ENCODE peak calls at places on chromosomes 7 and 10, in seven cellular contexts. One of them, this sample, is unnamed.

GRCh38 chr10:117472872-117473271 is 69.7 kb upstream of the EMX2 start:
- DNase-seq in ovary: no peak
- DNase-seq in A549: no peak
- DNase-seq in stomach: no peak
- DNase-seq in sigmoid colon: no peak
- DNase-seq in upper lobe of left lung: no peak
- DNase-seq in transverse colon: no peak
- DNase-seq in this sample: no peak

GRCh38 chr7:149355390-149356048 is 93.5 kb downstream of the ZNF783 start:
- DNase-seq in ovary: no peak
- DNase-seq in A549: peak; percentile 73
- DNase-seq in stomach: no peak
- DNase-seq in sigmoid colon: no peak
- DNase-seq in upper lobe of left lung: no peak
- DNase-seq in transverse colon: no peak
- DNase-seq in this sample: no peak

GRCh38 chr7:112206238-112207105 is at the start of the genes DOCK4 and ZNF277:
- DNase-seq in ovary: peak; percentile 99
- DNase-seq in A549: peak; percentile 99
- DNase-seq in stomach: peak; percentile 99
- DNase-seq in sigmoid colon: peak; percentile 99
- DNase-seq in upper lobe of left lung: peak; percentile 98
- DNase-seq in transverse colon: peak; percentile 99
- DNase-seq in this sample: peak; percentile 99

GRCh38 chr10:1465421-1465902 is 271.9 kb downstream of the ADARB2 start:
- DNase-seq in ovary: no peak
- DNase-seq in A549: no peak
- DNase-seq in stomach: no peak
- DNase-seq in sigmoid colon: no peak
- DNase-seq in upper lobe of left lung: no peak
- DNase-seq in transverse colon: no peak
- DNase-seq in this sample: no peak

GRCh38 chr7:116159711-116160110 is 50.6 kb upstream of the TES start:
- DNase-seq in ovary: no peak
- DNase-seq in A549: no peak
- DNase-seq in stomach: no peak
- DNase-seq in sigmoid colon: no peak
- DNase-seq in upper lobe of left lung: no peak
- DNase-seq in transverse colon: no peak
- DNase-seq in this sample: no peak

GRCh38 chr10:62761115-62761514 is 43.4 kb upstream of the ADO start:
- DNase-seq in ovary: no peak
- DNase-seq in A549: no peak
- DNase-seq in stomach: no peak
- DNase-seq in sigmoid colon: no peak
- DNase-seq in upper lobe of left lung: no peak
- DNase-seq in transverse colon: no peak
- DNase-seq in this sample: no peak

GRCh38 chr10:3066317-3066931 is 924 bp upstream of the PFKP start:
- DNase-seq in ovary: peak; percentile 55
- DNase-seq in A549: no peak
- DNase-seq in stomach: no peak
- DNase-seq in sigmoid colon: no peak
- DNase-seq in upper lobe of left lung: peak; percentile 84
- DNase-seq in transverse colon: no peak
- DNase-seq in this sample: no peak

GRCh38 chr7:1567893-1568292 is 1.9 kb downstream of the PSMG3 start:
- DNase-seq in ovary: no peak
- DNase-seq in A549: no peak
- DNase-seq in stomach: peak; percentile 63
- DNase-seq in sigmoid colon: no peak
- DNase-seq in upper lobe of left lung: no peak
- DNase-seq in transverse colon: no peak
- DNase-seq in this sample: no peak

DNA sequence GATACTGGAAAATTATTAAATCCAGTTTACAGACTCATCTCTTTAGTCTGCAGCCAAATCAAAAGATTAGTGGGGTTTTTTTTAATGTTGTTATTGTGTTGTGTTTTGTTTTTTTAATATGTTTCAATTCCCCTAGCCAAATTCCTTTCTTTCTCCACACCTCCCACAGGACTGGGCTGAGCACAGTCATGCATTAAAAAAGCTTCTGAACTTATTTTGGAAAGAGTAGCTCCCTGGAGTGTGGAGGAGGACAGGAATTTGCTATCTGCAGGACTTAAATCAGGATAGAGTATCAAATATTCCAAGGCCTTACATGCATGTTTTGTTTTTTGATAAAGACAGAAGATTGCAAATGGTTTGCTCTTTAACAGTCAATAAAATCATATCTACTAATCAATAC is 90.7 kb downstream of the GNAI1 start:
- DNase-seq in ovary: no peak
- DNase-seq in A549: no peak
- DNase-seq in stomach: no peak
- DNase-seq in sigmoid colon: no peak
- DNase-seq in upper lobe of left lung: no peak
- DNase-seq in transverse colon: no peak
- DNase-seq in this sample: no peak
- TF ChIP-seq EP300 in ovary: no peak
- TF ChIP-seq EP300 in A549: no peak
- TF ChIP-seq EP300 in stomach: no peak
- TF ChIP-seq EP300 in sigmoid colon: no peak
- TF ChIP-seq EP300 in upper lobe of left lung: no peak
- TF ChIP-seq EP300 in transverse colon: no peak
- TF ChIP-seq EP300 in this sample: no peak

GRCh38 chr10:77293785-77294184 is 343.8 kb downstream of the KCNMA1 start:
- DNase-seq in ovary: no peak
- DNase-seq in A549: no peak
- DNase-seq in stomach: no peak
- DNase-seq in sigmoid colon: no peak
- DNase-seq in upper lobe of left lung: no peak
- DNase-seq in transverse colon: no peak
- DNase-seq in this sample: no peak

GRCh38 chr10:77289790-77290189 is 347.8 kb downstream of the KCNMA1 start:
- DNase-seq in ovary: no peak
- DNase-seq in A549: no peak
- DNase-seq in stomach: no peak
- DNase-seq in sigmoid colon: no peak
- DNase-seq in upper lobe of left lung: no peak
- DNase-seq in transverse colon: no peak
- DNase-seq in this sample: no peak

GRCh38 chr10:77289027-77289501 is 348.5 kb downstream of the KCNMA1 start:
- DNase-seq in ovary: no peak
- DNase-seq in A549: no peak
- DNase-seq in stomach: no peak
- DNase-seq in sigmoid colon: peak; percentile 47
- DNase-seq in upper lobe of left lung: no peak
- DNase-seq in transverse colon: no peak
- DNase-seq in this sample: no peak

GRCh38 chr10:77290528-77291155 is 347.0 kb downstream of the KCNMA1 start:
- DNase-seq in ovary: no peak
- DNase-seq in A549: peak; percentile 81
- DNase-seq in stomach: no peak
- DNase-seq in sigmoid colon: peak; percentile 17
- DNase-seq in upper lobe of left lung: no peak
- DNase-seq in transverse colon: no peak
- DNase-seq in this sample: no peak

GRCh38 chr10:77291596-77292505 is 345.8 kb downstream of the KCNMA1 start:
- DNase-seq in ovary: no peak
- DNase-seq in A549: peak; percentile 25
- DNase-seq in stomach: no peak
- DNase-seq in sigmoid colon: peak; percentile 2
- DNase-seq in upper lobe of left lung: peak; percentile 9
- DNase-seq in transverse colon: no peak
- DNase-seq in this sample: no peak
- H3K27ac ChIP-seq in ovary: no peak overlapping the region
- H3K27ac ChIP-seq in A549: peak overlapping the region; percentile 78
- H3K27ac ChIP-seq in stomach: no peak overlapping the region
- H3K27ac ChIP-seq in sigmoid colon: no peak overlapping the region
- H3K27ac ChIP-seq in upper lobe of left lung: no peak overlapping the region
- H3K27ac ChIP-seq in transverse colon: peak overlapping the region; percentile 44
- H3K27ac ChIP-seq in this sample: no peak overlapping the region

DNA sequence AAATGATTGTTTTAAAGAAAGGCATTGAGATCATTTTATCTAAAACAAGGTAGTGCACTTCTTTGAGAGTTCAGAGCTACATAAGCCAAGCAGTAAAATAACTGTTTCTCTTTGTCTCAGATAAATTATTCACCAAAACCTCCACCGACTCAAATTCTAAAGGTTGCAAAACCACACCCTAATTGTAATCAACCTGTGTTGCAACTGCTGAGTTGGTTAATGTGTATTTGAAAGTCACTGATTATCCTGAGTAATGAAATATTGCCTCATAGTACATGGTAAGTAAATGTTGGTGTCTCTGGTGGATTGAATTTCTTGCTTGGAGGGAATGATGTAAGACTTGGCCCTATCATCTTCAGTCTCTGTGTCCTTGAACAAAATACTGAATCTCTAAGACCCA is 35.9 kb upstream of the CYP2C9 start:
- DNase-seq in ovary: no peak
- DNase-seq in A549: peak; percentile 89
- DNase-seq in stomach: no peak
- DNase-seq in sigmoid colon: no peak
- DNase-seq in upper lobe of left lung: no peak
- DNase-seq in transverse colon: no peak
- DNase-seq in this sample: no peak
- TF ChIP-seq EP300 in ovary: no peak
- TF ChIP-seq EP300 in A549: peak; percentile 93
- TF ChIP-seq EP300 in stomach: no peak
- TF ChIP-seq EP300 in sigmoid colon: no peak
- TF ChIP-seq EP300 in upper lobe of left lung: no peak
- TF ChIP-seq EP300 in transverse colon: no peak
- TF ChIP-seq EP300 in this sample: no peak

GRCh38 chr10:114077815-114078219 is 34.2 kb downstream of the ADRB1 start:
- DNase-seq in ovary: no peak
- DNase-seq in A549: peak; percentile 9
- DNase-seq in stomach: no peak
- DNase-seq in sigmoid colon: no peak
- DNase-seq in upper lobe of left lung: no peak
- DNase-seq in transverse colon: no peak
- DNase-seq in this sample: no peak

GRCh38 chr10:114073787-114074186 is 30.1 kb downstream of the ADRB1 start:
- DNase-seq in ovary: no peak
- DNase-seq in A549: no peak
- DNase-seq in stomach: no peak
- DNase-seq in sigmoid colon: no peak
- DNase-seq in upper lobe of left lung: peak; percentile 42
- DNase-seq in transverse colon: no peak
- DNase-seq in this sample: no peak

GRCh38 chr10:114071188-114071587 is 27.5 kb downstream of the ADRB1 start:
- DNase-seq in ovary: no peak
- DNase-seq in A549: no peak
- DNase-seq in stomach: no peak
- DNase-seq in sigmoid colon: no peak
- DNase-seq in upper lobe of left lung: no peak
- DNase-seq in transverse colon: no peak
- DNase-seq in this sample: no peak

GRCh38 chr10:114077347-114077746 is 33.7 kb downstream of the ADRB1 start:
- DNase-seq in ovary: no peak
- DNase-seq in A549: no peak
- DNase-seq in stomach: no peak
- DNase-seq in sigmoid colon: no peak
- DNase-seq in upper lobe of left lung: no peak
- DNase-seq in transverse colon: no peak
- DNase-seq in this sample: no peak

DNA sequence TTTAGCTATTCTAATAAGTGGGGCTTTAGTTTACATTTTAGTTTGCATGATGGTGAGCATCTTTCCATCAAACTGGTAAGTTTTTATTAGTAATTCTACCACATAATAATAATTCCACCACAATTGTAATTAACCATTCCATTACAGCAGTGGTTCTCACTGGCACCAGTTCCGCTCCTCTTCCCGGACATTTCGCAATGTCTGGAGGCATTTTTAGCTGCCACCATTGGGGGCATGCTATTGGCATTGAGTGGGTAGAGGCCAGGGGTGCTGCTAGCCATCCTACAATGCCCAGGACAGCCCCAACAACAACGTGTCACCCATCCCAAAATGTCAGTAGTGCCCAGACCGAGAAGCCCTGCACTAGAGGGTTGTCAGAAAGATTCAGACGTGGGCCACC is 31.4 kb downstream of the ADRB1 start:
- DNase-seq in ovary: no peak
- DNase-seq in A549: no peak
- DNase-seq in stomach: no peak
- DNase-seq in sigmoid colon: no peak
- DNase-seq in upper lobe of left lung: no peak
- DNase-seq in transverse colon: no peak
- DNase-seq in this sample: no peak
- H3K27ac ChIP-seq in ovary: no peak overlapping the region
- H3K27ac ChIP-seq in A549: no peak overlapping the region
- H3K27ac ChIP-seq in stomach: no peak overlapping the region
- H3K27ac ChIP-seq in sigmoid colon: no peak overlapping the region
- H3K27ac ChIP-seq in upper lobe of left lung: no peak overlapping the region
- H3K27ac ChIP-seq in transverse colon: no peak overlapping the region
- H3K27ac ChIP-seq in this sample: no peak overlapping the region

DNA sequence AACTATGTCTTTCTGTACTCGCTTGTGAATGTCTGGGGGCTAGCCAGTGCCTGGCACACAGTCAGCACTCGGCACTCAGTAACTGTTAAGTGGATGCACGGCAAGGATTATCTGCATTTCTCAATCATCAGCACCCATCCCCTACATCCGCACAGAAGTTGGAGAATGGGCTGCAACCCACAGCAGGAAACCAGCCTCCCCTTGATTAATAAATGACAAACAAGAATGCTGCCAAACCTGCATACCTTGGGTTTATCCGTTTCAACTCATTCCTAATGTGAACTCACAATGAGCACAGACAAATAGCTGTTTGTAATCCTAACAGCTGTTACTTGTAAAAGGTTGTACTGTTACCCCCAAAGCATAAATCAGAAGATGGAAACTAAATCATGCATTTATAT is 28.9 kb downstream of the PPP1R3C start:
- DNase-seq in ovary: no peak
- DNase-seq in A549: peak; percentile 54
- DNase-seq in stomach: no peak
- DNase-seq in sigmoid colon: no peak
- DNase-seq in upper lobe of left lung: no peak
- DNase-seq in transverse colon: no peak
- DNase-seq in this sample: no peak
- TF ChIP-seq EP300 in ovary: no peak
- TF ChIP-seq EP300 in A549: no peak
- TF ChIP-seq EP300 in stomach: no peak
- TF ChIP-seq EP300 in sigmoid colon: no peak
- TF ChIP-seq EP300 in upper lobe of left lung: no peak
- TF ChIP-seq EP300 in transverse colon: no peak
- TF ChIP-seq EP300 in this sample: no peak

DNA sequence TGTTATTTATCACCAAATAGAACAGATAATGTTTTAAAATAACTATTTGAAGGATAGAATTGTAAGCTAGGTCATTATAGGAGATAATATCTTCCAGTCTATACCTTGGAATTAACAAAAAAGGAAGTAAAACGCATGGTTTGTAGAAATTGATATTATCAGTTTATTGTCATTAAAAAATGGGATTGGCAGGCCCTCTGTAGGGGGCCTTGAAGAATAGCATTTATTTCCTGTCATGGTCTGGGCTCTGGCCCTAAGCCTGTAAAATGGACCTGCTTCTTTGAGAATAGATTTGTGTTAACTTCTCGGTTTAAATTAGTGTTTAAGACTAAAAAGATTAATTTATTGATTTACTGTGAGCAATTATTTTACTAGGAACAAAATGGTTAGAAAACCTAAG is 197.6 kb upstream of the FOXP2 start:
- DNase-seq in ovary: no peak
- DNase-seq in A549: no peak
- DNase-seq in stomach: no peak
- DNase-seq in sigmoid colon: no peak
- DNase-seq in upper lobe of left lung: no peak
- DNase-seq in transverse colon: no peak
- DNase-seq in this sample: no peak
- H3K27ac ChIP-seq in ovary: no peak overlapping the region
- H3K27ac ChIP-seq in A549: no peak overlapping the region
- H3K27ac ChIP-seq in stomach: no peak overlapping the region
- H3K27ac ChIP-seq in sigmoid colon: no peak overlapping the region
- H3K27ac ChIP-seq in upper lobe of left lung: no peak overlapping the region
- H3K27ac ChIP-seq in transverse colon: no peak overlapping the region
- H3K27ac ChIP-seq in this sample: no peak overlapping the region